ENCODE peak calls at places on chromosome 9, in seven cellular contexts. One of them, this sample, is unnamed.

GRCh38 chr9:90813523-90813922 is 11.9 kb downstream of the SYK start:
- DNase-seq in mucosa of descending colon: no peak
- DNase-seq in A172: no peak
- DNase-seq in neural crest cell: no peak
- DNase-seq in T-helper 17 cell: no peak
- DNase-seq in non-pigmented ciliary epithelial cell: no peak
- DNase-seq in HFF-Myc: no peak
- DNase-seq in this sample: no peak

GRCh38 chr9:131781069-131781468 is 41.2 kb upstream of the RAPGEF1 start:
- DNase-seq in mucosa of descending colon: no peak
- DNase-seq in A172: no peak
- DNase-seq in neural crest cell: no peak
- DNase-seq in T-helper 17 cell: no peak
- DNase-seq in non-pigmented ciliary epithelial cell: no peak
- DNase-seq in HFF-Myc: no peak
- DNase-seq in this sample: no peak

GRCh38 chr9:96363175-96363967 is 20.1 kb downstream of the SLC35D2 start:
- DNase-seq in mucosa of descending colon: no peak
- DNase-seq in A172: no peak
- DNase-seq in neural crest cell: no peak
- DNase-seq in T-helper 17 cell: no peak
- DNase-seq in non-pigmented ciliary epithelial cell: no peak
- DNase-seq in HFF-Myc: no peak
- DNase-seq in this sample: no peak

GRCh38 chr9:87498046-87498815 is 564 bp downstream of the DAPK1 start:
- DNase-seq in mucosa of descending colon: no peak
- DNase-seq in A172: peak; percentile 20
- DNase-seq in neural crest cell: peak; percentile 67
- DNase-seq in T-helper 17 cell: no peak
- DNase-seq in non-pigmented ciliary epithelial cell: no peak
- DNase-seq in HFF-Myc: no peak
- DNase-seq in this sample: no peak

GRCh38 chr9:89999534-90000370 is 394.9 kb downstream of the GADD45G start:
- DNase-seq in mucosa of descending colon: peak; percentile 88
- DNase-seq in A172: peak; percentile 81
- DNase-seq in neural crest cell: no peak
- DNase-seq in T-helper 17 cell: peak; percentile 7
- DNase-seq in non-pigmented ciliary epithelial cell: no peak
- DNase-seq in HFF-Myc: no peak
- DNase-seq in this sample: no peak

GRCh38 chr9:94173632-94174031 is 85.5 kb upstream of the ZNF169 start:
- DNase-seq in mucosa of descending colon: no peak
- DNase-seq in A172: no peak
- DNase-seq in neural crest cell: no peak
- DNase-seq in T-helper 17 cell: no peak
- DNase-seq in non-pigmented ciliary epithelial cell: no peak
- DNase-seq in HFF-Myc: no peak
- DNase-seq in this sample: no peak

GRCh38 chr9:135582966-135583685 is 21.6 kb downstream of the PAEP start:
- DNase-seq in mucosa of descending colon: no peak
- DNase-seq in A172: peak; percentile 89
- DNase-seq in neural crest cell: no peak
- DNase-seq in T-helper 17 cell: no peak
- DNase-seq in non-pigmented ciliary epithelial cell: no peak
- DNase-seq in HFF-Myc: no peak
- DNase-seq in this sample: no peak

GRCh38 chr9:96519726-96520125 is 69.8 kb downstream of the HABP4 start:
- DNase-seq in mucosa of descending colon: no peak
- DNase-seq in A172: no peak
- DNase-seq in neural crest cell: no peak
- DNase-seq in T-helper 17 cell: no peak
- DNase-seq in non-pigmented ciliary epithelial cell: no peak
- DNase-seq in HFF-Myc: no peak
- DNase-seq in this sample: no peak

GRCh38 chr9:126500600-126501382 is 112.9 kb upstream of the LMX1B start:
- DNase-seq in mucosa of descending colon: peak; percentile 65
- DNase-seq in A172: peak; percentile 61
- DNase-seq in neural crest cell: peak; percentile 88
- DNase-seq in T-helper 17 cell: peak; percentile 57
- DNase-seq in non-pigmented ciliary epithelial cell: no peak
- DNase-seq in HFF-Myc: peak; percentile 46
- DNase-seq in this sample: no peak

GRCh38 chr9:112620353-112620752 is 97.6 kb downstream of the INIP start:
- DNase-seq in mucosa of descending colon: no peak
- DNase-seq in A172: no peak
- DNase-seq in neural crest cell: no peak
- DNase-seq in T-helper 17 cell: no peak
- DNase-seq in non-pigmented ciliary epithelial cell: no peak
- DNase-seq in HFF-Myc: no peak
- DNase-seq in this sample: no peak

GRCh38 chr9:114423181-114423580 is 35.4 kb upstream of the AKNA start:
- DNase-seq in mucosa of descending colon: no peak
- DNase-seq in A172: no peak
- DNase-seq in neural crest cell: no peak
- DNase-seq in T-helper 17 cell: no peak
- DNase-seq in non-pigmented ciliary epithelial cell: no peak
- DNase-seq in HFF-Myc: no peak
- DNase-seq in this sample: no peak

This sample was measured in epithelial cell of prostate.